ENCODE peak calls at places on chromosome 18, in five cellular contexts. L is dorsolateral prefrontal cortex; B is neural crest cell; H is GM13977; Q is stimulated activated CD8-positive, alpha-beta memory T cell treated with anti-CD3 and anti-CD28 coated beads, Interleukin-4, amount 100 ng/mL, for 24 hours. W is an unnamed sample.

GRCh38 chr18:23253630-23254029 is 118.3 kb downstream of the CABLES1 start:
- DNase-seq in L (no peak), B (no peak), H (no peak), Q (no peak), W (no peak)

GRCh38 chr18:63795611-63796010 is 20.4 kb downstream of the SERPINB7 start:
- DNase-seq in L (no peak), B (no peak), H (no peak), Q (no peak), W (no peak)

GRCh38 chr18:5424903-5425302 is 118.9 kb downstream of the EPB41L3 start:
- DNase-seq in L (no peak), B (no peak), H (peak; percentile 15), Q (no peak), W (no peak)

GRCh38 chr18:60684843-60685513 is 312.4 kb upstream of the MC4R start:
- DNase-seq in L (no peak), B (no peak), H (no peak), Q (no peak), W (no peak)

GRCh38 chr18:30987479-30988241 is 54.9 kb downstream of the DSC3 start:
- DNase-seq in L (no peak), B (no peak), H (no peak), Q (no peak), W (no peak)

GRCh38 chr18:57789105-57789504 is 14.0 kb downstream of the ATP8B1 start:
- DNase-seq in L (no peak), B (no peak), H (no peak), Q (no peak), W (no peak)

GRCh38 chr18:46660955-46661749 is 4.1 kb upstream of the LOXHD1 start:
- DNase-seq in L (peak; percentile 95), B (peak; percentile 34), H (no peak), Q (no peak), W (no peak)

GRCh38 chr18:69936191-69936558 is 11.5 kb downstream of the CD226 start:
- DNase-seq in L (no peak), B (no peak), H (no peak), Q (no peak), W (no peak)

GRCh38 chr18:46051731-46052461 is 20.2 kb downstream of the PSTPIP2 start:
- DNase-seq in L (no peak), B (no peak), H (no peak), Q (no peak), W (no peak)

GRCh38 chr18:58754544-58755068 is 83.3 kb downstream of the MALT1 start:
- DNase-seq in L (no peak), B (no peak), H (no peak), Q (no peak), W (peak; percentile 8)

GRCh38 chr18:23827681-23828080 is 138.4 kb downstream of the LAMA3 start:
- DNase-seq in L (no peak), B (no peak), H (no peak), Q (no peak), W (no peak)

GRCh38 chr18:13488281-13488929 is 238.0 kb downstream of the FAM210A start:
- DNase-seq in L (no peak), B (no peak), H (no peak), Q (no peak), W (no peak)

GRCh38 chr18:46341989-46342525 is 237.9 kb downstream of the HAUS1 start:
- DNase-seq in L (no peak), B (no peak), H (no peak), Q (no peak), W (no peak)

GRCh38 chr18:45231606-45232005 is 383.7 kb upstream of the SLC14A2 start:
- DNase-seq in L (no peak), B (no peak), H (no peak), Q (no peak), W (no peak)

GRCh38 chr18:46716827-46717226 is 40.0 kb downstream of the ST8SIA5 start:
- DNase-seq in L (no peak), B (no peak), H (no peak), Q (no peak), W (no peak)

GRCh38 chr18:995641-996040 is 91.0 kb downstream of the ADCYAP1 start:
- DNase-seq in L (no peak), B (no peak), H (no peak), Q (no peak), W (no peak)

GRCh38 chr18:35050004-35050623 is 8.9 kb downstream of the MAPRE2 start:
- DNase-seq in L (no peak), B (no peak), H (peak; percentile 27), Q (no peak), W (no peak)

GRCh38 chr18:12574494-12575185 is 83.3 kb downstream of the SPIRE1 start:
- DNase-seq in L (no peak), B (no peak), H (no peak), Q (no peak), W (no peak)

GRCh38 chr18:41761329-41762028 is 193.6 kb upstream of the PIK3C3 start:
- DNase-seq in L (no peak), B (no peak), H (no peak), Q (no peak), W (no peak)

GRCh38 chr18:46335551-46336059 is 231.4 kb downstream of the HAUS1 start:
- DNase-seq in L (no peak), B (peak; percentile 28), H (no peak), Q (no peak), W (no peak)

GRCh38 chr18:79988925-79989361 is 580 bp upstream of the TXNL4A start:
- DNase-seq in L (no peak), B (no peak), H (peak; percentile 42), Q (no peak), W (no peak)

GRCh38 chr18:1541478-1541877 is 636.8 kb downstream of the ADCYAP1 start:
- DNase-seq in L (no peak), B (no peak), H (no peak), Q (no peak), W (no peak)

GRCh38 chr18:32425466-32425865 is 45.2 kb downstream of the GAREM1 start:
- DNase-seq in L (no peak), B (no peak), H (no peak), Q (no peak), W (no peak)

GRCh38 chr18:25621144-25621543 is 269.2 kb upstream of the ZNF521 start:
- DNase-seq in L (no peak), B (no peak), H (no peak), Q (no peak), W (no peak)

GRCh38 chr18:58067611-58068010 is 23.6 kb downstream of the NEDD4L start:
- DNase-seq in L (no peak), B (no peak), H (no peak), Q (no peak), W (no peak)

GRCh38 chr18:52536039-52536438 is 196.0 kb downstream of the DCC start:
- DNase-seq in L (no peak), B (no peak), H (no peak), Q (no peak), W (no peak)

GRCh38 chr18:9971313-9971920 is 57.6 kb downstream of the VAPA start:
- DNase-seq in L (no peak), B (peak; percentile 88), H (peak; percentile 80), Q (peak; percentile 36), W (peak; percentile 49)

GRCh38 chr18:49668583-49669290 is 106.9 kb downstream of the LIPG start:
- DNase-seq in L (peak; percentile 53), B (no peak), H (no peak), Q (no peak), W (no peak)

GRCh38 chr18:9825571-9826073 is 60.2 kb upstream of the TXNDC2 start:
- DNase-seq in L (no peak), B (no peak), H (no peak), Q (no peak), W (no peak)

GRCh38 chr18:32478818-32479217 is 8.1 kb upstream of the GAREM1 start:
- DNase-seq in L (no peak), B (no peak), H (no peak), Q (no peak), W (no peak)

GRCh38 chr18:9389706-9390105 is 55.1 kb downstream of the TWSG1 start:
- DNase-seq in L (no peak), B (no peak), H (no peak), Q (no peak), W (no peak)

GRCh38 chr18:69758458-69758857 is 189.2 kb downstream of the CD226 start:
- DNase-seq in L (no peak), B (no peak), H (no peak), Q (no peak), W (no peak)

GRCh38 chr18:61606759-61607158 is 273.5 kb downstream of the CDH20 start:
- DNase-seq in L (no peak), B (no peak), H (no peak), Q (no peak), W (no peak)

GRCh38 chr18:295756-296155 is 27.9 kb upstream of the THOC1 start:
- DNase-seq in L (no peak), B (no peak), H (no peak), Q (no peak), W (no peak)

GRCh38 chr18:23922939-23923338 is 91.6 kb upstream of the TTC39C start:
- DNase-seq in L (no peak), B (no peak), H (no peak), Q (no peak), W (no peak)

GRCh38 chr18:11996907-11997306 is 15.6 kb downstream of the IMPA2 start:
- DNase-seq in L (no peak), B (no peak), H (no peak), Q (no peak), W (no peak)

GRCh38 chr18:45285251-45285650 is 330.0 kb upstream of the SLC14A2 start:
- DNase-seq in L (no peak), B (no peak), H (no peak), Q (no peak), W (no peak)

GRCh38 chr18:46310258-46310657 is 206.1 kb downstream of the HAUS1 start:
- DNase-seq in L (no peak), B (no peak), H (no peak), Q (no peak), W (no peak)

GRCh38 chr18:32355896-32356295 is 114.8 kb downstream of the GAREM1 start:
- DNase-seq in L (no peak), B (no peak), H (no peak), Q (no peak), W (no peak)

GRCh38 chr18:43681661-43682060 is 404.4 kb upstream of the SYT4 start:
- DNase-seq in L (no peak), B (no peak), H (no peak), Q (no peak), W (no peak)